ENCODE peak calls at places on chromosomes 3 and 15, in five cellular contexts. O is suprapubic skin, H is upper lobe of left lung, W is A549, C is transverse colon. P is an unnamed sample.
A peak's percentile ranks its signal among the peaks of the same experiment; 100 is the strongest.

GRCh38 chr15:74196175-74196574 is 6.4 kb downstream of the STRA6 start:
- DNase-seq in O (no peak), H (no peak), W (peak; percentile 55), C (peak; percentile 86), P (peak; percentile 65)

GRCh38 chr3:87033205-87033604 is 42.3 kb upstream of the VGLL3 start:
- DNase-seq in C (no peak), W (no peak), O (no peak), H (no peak), P (no peak)

GRCh38 chr15:65163041-65163440 is 22.1 kb downstream of the CLPX start:
- DNase-seq in O (no peak), H (no peak), C (no peak), W (no peak), P (no peak)

GRCh38 chr3:122635789-122636188 is 44.9 kb upstream of the PARP14 start:
- DNase-seq in O (no peak), H (no peak), W (no peak), C (no peak), P (no peak)

GRCh38 chr3:66239513-66240135 is 18.8 kb downstream of the SLC25A26 start:
- DNase-seq in O (no peak), H (no peak), W (no peak), C (no peak), P (no peak)

GRCh38 chr3:43953814-43954241 is 263.1 kb downstream of the ABHD5 start:
- DNase-seq in C (no peak), O (no peak), H (no peak), W (no peak), P (no peak)

GRCh38 chr15:23518104-23518503 is 47.4 kb upstream of the MKRN3 start:
- DNase-seq in W (no peak), O (no peak), C (no peak), H (no peak), P (no peak)

GRCh38 chr3:152039887-152040286 is 166.4 kb downstream of the SUCNR1 start:
- DNase-seq in W (no peak), O (no peak), C (no peak), H (no peak), P (no peak)

GRCh38 chr15:85443593-85444328 is 63.4 kb downstream of the AKAP13 start:
- DNase-seq in W (peak; percentile 49), C (no peak), H (no peak), O (no peak), P (no peak)

GRCh38 chr15:92595506-92596337 is 59.9 kb downstream of the FAM174B start:
- DNase-seq in O (no peak), C (no peak), W (no peak), H (peak; percentile 15), P (no peak)

GRCh38 chr3:142964150-142964498 is 650 bp upstream of the PAQR9 start:
- DNase-seq in O (no peak), H (no peak), W (no peak), C (no peak), P (no peak)

GRCh38 chr15:58957101-58957973 is 23.9 kb upstream of the SLTM start:
- DNase-seq in O (no peak), H (no peak), W (peak; percentile 85), C (peak; percentile 48), P (peak; percentile 39)

GRCh38 chr3:177473184-177473583 is 275.9 kb upstream of the TBL1XR1 start:
- DNase-seq in H (no peak), W (no peak), O (no peak), C (no peak), P (no peak)

GRCh38 chr15:67178569-67179210 is 75.8 kb downstream of the AAGAB start:
- DNase-seq in W (no peak), O (no peak), H (no peak), C (no peak), P (no peak)

GRCh38 chr3:136292500-136292899 is 42.4 kb downstream of the PCCB start:
- DNase-seq in W (no peak), C (no peak), O (no peak), H (no peak), P (no peak)

GRCh38 chr15:35170216-35170615 is 85.1 kb upstream of the NANOGP8 start:
- DNase-seq in O (no peak), H (no peak), W (no peak), C (no peak), P (no peak)

GRCh38 chr3:139421034-139421433 is 31.6 kb upstream of the COPB2 start:
- DNase-seq in H (no peak), W (no peak), C (no peak), O (no peak), P (no peak)

GRCh38 chr3:139423232-139423631 is 33.8 kb upstream of the COPB2 start:
- DNase-seq in H (no peak), O (no peak), W (no peak), C (no peak), P (no peak)

GRCh38 chr3:139425745-139426400 is 36.4 kb upstream of the COPB2 start:
- DNase-seq in C (no peak), H (no peak), W (no peak), O (no peak), P (no peak)

GRCh38 chr3:139418144-139418543 is 28.7 kb upstream of the COPB2 start:
- DNase-seq in O (no peak), W (no peak), C (no peak), H (no peak), P (no peak)

DNA sequence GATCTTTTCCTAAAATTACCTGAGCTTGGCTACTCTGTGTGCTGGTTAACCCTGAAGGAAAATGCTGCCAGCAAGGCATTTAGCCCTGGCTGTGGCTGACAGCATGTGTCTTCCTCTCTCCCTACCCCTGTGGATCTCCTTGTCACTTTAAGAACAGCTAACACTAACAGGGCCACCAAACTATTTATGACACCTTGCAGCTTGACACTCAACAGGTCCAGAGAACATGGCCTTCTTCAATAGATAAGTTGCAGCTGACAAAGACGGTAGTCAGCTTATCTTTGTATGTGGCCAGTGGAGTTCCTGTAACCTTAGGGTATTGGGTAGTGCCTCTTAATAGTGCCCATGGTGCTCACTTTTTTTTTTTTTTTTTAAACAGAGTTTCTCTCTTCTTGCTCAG is 32.0 kb upstream of the COPB2 start:
- DNase-seq in C (no peak), O (no peak), W (no peak), H (no peak), P (no peak)
- TF ChIP-seq EP300 in C (no peak), O (no peak), W (no peak), H (no peak), P (no peak)

DNA sequence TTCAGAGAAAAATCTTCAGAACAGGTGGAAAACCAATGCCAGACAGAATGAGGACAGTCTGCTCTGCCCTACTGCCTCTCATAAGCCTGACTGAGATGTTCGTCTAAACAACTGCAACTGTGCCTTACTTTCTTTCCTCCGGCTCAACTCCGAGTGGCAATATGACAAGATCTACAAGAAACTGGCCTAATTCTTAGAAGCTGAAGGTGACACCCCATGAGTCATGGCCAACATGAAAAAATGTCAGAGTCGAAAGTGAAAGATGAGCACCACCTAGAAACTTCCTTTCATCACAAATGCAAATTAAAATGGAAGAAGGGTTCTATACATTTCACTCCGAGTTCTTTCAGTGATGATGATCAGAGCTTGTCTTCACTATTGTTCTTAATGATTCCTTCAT is 12.9 kb downstream of the PCYT1A start:
- DNase-seq in W (no peak), H (no peak), C (no peak), O (no peak), P (no peak)
- H3K27ac ChIP-seq in W (no peak overlapping the region), H (peak overlapping the region; percentile 39), C (no peak overlapping the region), O (peak overlapping the region; percentile 42), P (no peak overlapping the region)

GRCh38 chr3:184778426-184779332 is 33.3 kb upstream of the VPS8 start:
- DNase-seq in O (no peak), W (no peak), C (no peak), H (peak; percentile 55), P (no peak)
- TF ChIP-seq CTCF in O (no peak), W (no peak), C (no peak), H (no peak), P (no peak)

GRCh38 chr3:157948605-157949383 is 157.4 kb downstream of the SHOX2 start:
- DNase-seq in C (no peak), W (no peak), H (no peak), O (no peak), P (no peak)
- TF ChIP-seq EP300 in C (no peak), W (no peak), H (no peak), O (no peak), P (no peak)

GRCh38 chr3:51538115-51538458 is 432 bp upstream of the RAD54L2 start:
- DNase-seq in C (no peak), O (no peak), H (no peak), W (peak; percentile 17), P (no peak)

GRCh38 chr3:51544011-51544775 is 5.7 kb downstream of the RAD54L2 start:
- DNase-seq in O (no peak), C (no peak), H (no peak), W (no peak), P (no peak)

GRCh38 chr3:51535146-51536019 is 3.1 kb upstream of the RAD54L2 start:
- DNase-seq in C (no peak), O (no peak), H (no peak), W (no peak), P (no peak)

GRCh38 chr3:51538459-51539290 is at the start of gene RAD54L2:
- DNase-seq in O (peak; percentile 83), H (peak; percentile 97), C (peak; percentile 86), W (peak; percentile 67), P (peak; percentile 87)

GRCh38 chr3:51539291-51539891 is 872 bp downstream of the RAD54L2 start:
- DNase-seq in O (peak; percentile 64), H (no peak), C (peak; percentile 9), W (peak; percentile 27), P (no peak)
- H3K27ac ChIP-seq in O (peak overlapping the region; percentile 94), H (peak overlapping the region; percentile 84), C (peak overlapping the region; percentile 90), W (peak overlapping the region; percentile 95), P (peak overlapping the region; percentile 91)

GRCh38 chr3:30319713-30320112 is 286.7 kb upstream of the TGFBR2 start:
- DNase-seq in H (no peak), W (peak; percentile 14), O (no peak), C (peak; percentile 30), P (no peak)
- TF ChIP-seq CTCF in H (peak; percentile 51), W (peak; percentile 11), O (no peak), C (peak; percentile 70), P (no peak)